ENCODE peak calls at places on chromosomes 6 and 20, in ten cellular contexts. B, F, H, Q, R, W, Y, N, P and M are unnamed samples.
A peak's percentile ranks its signal among the peaks of the same experiment; 100 is the strongest.

GRCh38 chr20:51404297-51405060 is 138.0 kb downstream of the NFATC2 start:
- DNase-seq in B (no peak), Y (no peak), R (no peak), H (no peak), F (no peak), P (no peak), W (no peak), Q (peak; percentile 88), N (peak; percentile 31), M (no peak)

GRCh38 chr6:158381214-158381613 is 68.9 kb downstream of the TULP4 start:
- DNase-seq in F (no peak), Y (no peak), R (no peak), N (peak; percentile 76), B (no peak), P (no peak), Q (no peak), H (no peak), W (no peak), M (no peak)

GRCh38 chr6:63394656-63395308 is 75.0 kb upstream of the LGSN start:
- DNase-seq in Q (no peak), H (no peak), N (no peak), B (no peak), W (no peak), F (no peak), Y (no peak), R (no peak), P (no peak), M (no peak)

GRCh38 chr6:128336436-128337095 is 183.8 kb downstream of the PTPRK start:
- DNase-seq in H (no peak), W (no peak), P (no peak), R (no peak), F (no peak), N (peak; percentile 24), B (no peak), Y (no peak), Q (no peak), M (no peak)

GRCh38 chr6:72984981-72985665 is 240.2 kb downstream of the KHDC1L start:
- DNase-seq in W (no peak), H (no peak), F (no peak), R (no peak), Q (no peak), N (peak; percentile 51), B (no peak), P (no peak), Y (no peak), M (no peak)

GRCh38 chr6:44219815-44220784 is 3.3 kb upstream of the SLC29A1 start:
- DNase-seq in N (no peak), B (no peak), R (no peak), Q (no peak), W (no peak), P (no peak), Y (no peak), F (no peak), H (no peak), M (no peak)

GRCh38 chr6:71226151-71226550 is 62.5 kb upstream of the OGFRL1 start:
- DNase-seq in Y (no peak), R (no peak), H (no peak), F (no peak), P (no peak), Q (no peak), B (no peak), N (no peak), W (no peak), M (no peak)

GRCh38 chr20:45817652-45818194 is 5.3 kb downstream of the UBE2C start:
- DNase-seq in F (peak; percentile 54), B (peak; percentile 79), Q (no peak), P (no peak), N (peak; percentile 96), H (no peak), R (no peak), W (no peak), Y (peak; percentile 41), M (peak; percentile 27)

GRCh38 chr6:128655978-128656498 is 135.6 kb upstream of the PTPRK start:
- DNase-seq in B (peak; percentile 56), W (peak; percentile 15), P (no peak), H (no peak), N (peak; percentile 100), Q (peak; percentile 50), R (no peak), F (no peak), Y (peak; percentile 66), M (peak; percentile 76)

GRCh38 chr6:154314084-154314483 is 42.5 kb downstream of the IPCEF1 start:
- DNase-seq in R (no peak), P (no peak), B (no peak), W (no peak), H (no peak), N (no peak), Q (no peak), Y (no peak), F (no peak), M (no peak)

GRCh38 chr20:58747400-58747672 is 54.7 kb downstream of the NPEPL1 start:
- DNase-seq in F (peak; percentile 27), H (no peak), R (no peak), P (no peak), Q (no peak), Y (no peak), N (no peak), B (no peak), W (no peak), M (no peak)

GRCh38 chr20:9200196-9200595 is 131.3 kb downstream of the PLCB4 start:
- DNase-seq in B (no peak), P (no peak), R (no peak), Q (no peak), N (peak; percentile 69), W (no peak), H (no peak), F (no peak), Y (no peak), M (no peak)

GRCh38 chr6:143368426-143368825 is 82.1 kb downstream of the ADAT2 start:
- DNase-seq in N (peak; percentile 74), F (no peak), H (no peak), Y (no peak), B (no peak), R (no peak), Q (no peak), P (no peak), W (no peak), M (no peak)

GRCh38 chr20:24612799-24613775 is 143.7 kb downstream of the SYNDIG1 start:
- DNase-seq in Q (no peak), P (peak; percentile 34), Y (no peak), B (no peak), H (no peak), F (no peak), N (peak; percentile 36), R (no peak), W (no peak), M (no peak)

GRCh38 chr6:30979076-30979475 is 4.4 kb upstream of the MUC21 start:
- DNase-seq in P (no peak), N (no peak), R (no peak), Q (no peak), H (no peak), F (no peak), W (no peak), Y (no peak), B (no peak), M (no peak)

GRCh38 chr20:50113420-50114224 is 672 bp upstream of the UBE2V1 start:
- DNase-seq in N (no peak), H (no peak), Y (no peak), W (no peak), P (no peak), F (no peak), B (no peak), R (no peak), Q (no peak), M (no peak)

GRCh38 chr20:56324806-56325205 is 34.0 kb upstream of the FAM210B start:
- DNase-seq in B (no peak), N (no peak), Q (no peak), H (no peak), F (no peak), R (no peak), Y (no peak), W (no peak), P (no peak), M (no peak)

GRCh38 chr6:144613859-144614258 is 328.7 kb downstream of the UTRN start:
- DNase-seq in Q (no peak), R (no peak), B (no peak), Y (peak; percentile 5), P (no peak), H (no peak), N (peak; percentile 42), W (no peak), F (no peak), M (no peak)

GRCh38 chr6:63724721-63725120 is 89.1 kb downstream of the PHF3 start:
- DNase-seq in N (no peak), R (no peak), F (no peak), H (no peak), Y (no peak), P (no peak), W (no peak), Q (no peak), B (no peak), M (peak; percentile 6)

GRCh38 chr6:3748208-3748701 is 3.3 kb downstream of the PXDC1 start:
- DNase-seq in Y (peak; percentile 43), H (peak; percentile 34), P (no peak), R (no peak), N (peak; percentile 81), B (peak; percentile 81), F (peak; percentile 59), Q (peak; percentile 67), W (peak; percentile 84), M (no peak)

GRCh38 chr6:32854376-32855178 is 585 bp downstream of the PSMB9 start:
- DNase-seq in W (no peak), F (peak; percentile 48), H (no peak), P (peak; percentile 81), Q (peak; percentile 76), N (peak; percentile 75), Y (peak; percentile 8), B (peak; percentile 24), R (no peak), M (no peak)

GRCh38 chr6:157779705-157780604 is 43.1 kb upstream of the SNX9 start:
- DNase-seq in W (no peak), R (no peak), Y (peak; percentile 30), P (no peak), Q (no peak), H (no peak), F (no peak), N (peak; percentile 65), B (no peak), M (no peak)

GRCh38 chr6:150767585-150768164 is 97.8 kb upstream of the MTHFD1L start:
- DNase-seq in B (no peak), F (no peak), Q (no peak), Y (no peak), P (no peak), H (no peak), W (peak; percentile 65), R (no peak), N (peak; percentile 9), M (peak; percentile 38)

GRCh38 chr6:137089305-137089704 is 44.5 kb upstream of the IL20RA start:
- DNase-seq in Q (no peak), B (no peak), H (no peak), W (peak; percentile 50), F (peak; percentile 44), R (no peak), P (no peak), Y (no peak), N (no peak), M (no peak)

GRCh38 chr6:143536461-143536865 is 24.9 kb upstream of the FUCA2 start:
- DNase-seq in B (peak; percentile 11), H (no peak), R (no peak), P (no peak), Y (peak; percentile 50), Q (peak; percentile 73), W (no peak), F (peak; percentile 53), N (peak; percentile 65), M (no peak)

GRCh38 chr20:542777-543368 is 717 bp downstream of the CSNK2A1 start:
- DNase-seq in R (peak; percentile 22), B (peak; percentile 37), N (no peak), H (no peak), P (no peak), W (peak; percentile 39), Q (peak; percentile 71), F (no peak), Y (no peak), M (no peak)

GRCh38 chr20:2688041-2688591 is 4.5 kb upstream of the EBF4 start:
- DNase-seq in Q (peak; percentile 86), B (no peak), N (peak; percentile 26), P (peak; percentile 70), F (peak; percentile 42), Y (no peak), H (no peak), R (peak; percentile 65), W (peak; percentile 87), M (no peak)

GRCh38 chr6:167244064-167244949 is 46.8 kb upstream of the UNC93A start:
- DNase-seq in P (no peak), N (no peak), W (no peak), F (no peak), Y (no peak), Q (no peak), R (no peak), H (no peak), B (no peak), M (no peak)